ENCODE peak calls at places on chromosomes 11 and 22, in eight cellular contexts. B is hepatocyte, D is cardiac muscle cell, U is suprapubic skin, X is tibial nerve, S is colonic mucosa, O is SK-N-SH, F is K562. W is an unnamed sample.

GRCh38 chr11:120547871-120548681 is 36.5 kb downstream of the GRIK4 start:
- DNase-seq in S (peak; percentile 71), U (no peak), B (peak; percentile 90), X (peak; percentile 29), O (peak; percentile 90), F (no peak), D (peak; percentile 52), W (no peak)

GRCh38 chr11:117597083-117597482 is 199.9 kb downstream of the DSCAML1 start:
- DNase-seq in B (peak; percentile 78), D (peak; percentile 90), O (no peak), U (no peak), X (no peak), F (peak; percentile 47), S (peak; percentile 30), W (peak; percentile 30)

GRCh38 chr11:119320593-119321524 is 3.9 kb upstream of the MCAM start:
- DNase-seq in B (peak; percentile 67), U (peak; percentile 81), F (peak; percentile 83), O (no peak), S (peak; percentile 56), D (peak; percentile 65), X (no peak), W (peak; percentile 65)

GRCh38 chr11:129639300-129639699 is 176.3 kb upstream of the TMEM45B start:
- DNase-seq in F (no peak), U (no peak), X (no peak), S (no peak), O (no peak), D (no peak), B (peak; percentile 52), W (no peak)

GRCh38 chr22:41369089-41369745 is 12.5 kb upstream of the TEF start:
- DNase-seq in F (no peak), D (no peak), O (no peak), U (no peak), B (no peak), S (no peak), X (no peak), W (no peak)

GRCh38 chr22:32985899-32986772 is 72.0 kb downstream of the SYN3 start:
- DNase-seq in B (peak; percentile 91), F (peak; percentile 67), O (peak; percentile 77), X (peak; percentile 54), S (peak; percentile 79), U (peak; percentile 85), D (peak; percentile 90), W (peak; percentile 63)

GRCh38 chr11:79397252-79397651 is 43.6 kb downstream of the TENM4 start:
- DNase-seq in O (no peak), X (no peak), U (no peak), F (no peak), B (no peak), S (no peak), D (no peak), W (no peak)

GRCh38 chr11:121055076-121055475 is 31.2 kb downstream of the TBCEL start:
- DNase-seq in O (no peak), D (no peak), F (no peak), B (no peak), X (no peak), U (no peak), S (no peak), W (no peak)

GRCh38 chr11:32884770-32885384 is 7.7 kb upstream of the QSER1 start:
- DNase-seq in D (peak; percentile 9), O (no peak), U (no peak), B (peak; percentile 42), F (no peak), X (no peak), S (no peak), W (peak; percentile 39)

GRCh38 chr22:46661221-46661851 is 41.1 kb downstream of the GRAMD4 start:
- DNase-seq in F (no peak), B (no peak), X (no peak), U (no peak), S (peak; percentile 62), D (peak; percentile 40), O (peak; percentile 77), W (no peak)

GRCh38 chr11:3002346-3002745 is 10.2 kb upstream of the NAP1L4 start:
- DNase-seq in O (no peak), D (no peak), F (no peak), S (no peak), U (peak; percentile 43), X (no peak), B (no peak), W (no peak)

GRCh38 chr22:23397618-23398567 is 182.2 kb downstream of the IGLL1 start:
- DNase-seq in U (peak; percentile 74), O (no peak), B (no peak), D (no peak), X (no peak), S (no peak), F (no peak), W (no peak)

DNA sequence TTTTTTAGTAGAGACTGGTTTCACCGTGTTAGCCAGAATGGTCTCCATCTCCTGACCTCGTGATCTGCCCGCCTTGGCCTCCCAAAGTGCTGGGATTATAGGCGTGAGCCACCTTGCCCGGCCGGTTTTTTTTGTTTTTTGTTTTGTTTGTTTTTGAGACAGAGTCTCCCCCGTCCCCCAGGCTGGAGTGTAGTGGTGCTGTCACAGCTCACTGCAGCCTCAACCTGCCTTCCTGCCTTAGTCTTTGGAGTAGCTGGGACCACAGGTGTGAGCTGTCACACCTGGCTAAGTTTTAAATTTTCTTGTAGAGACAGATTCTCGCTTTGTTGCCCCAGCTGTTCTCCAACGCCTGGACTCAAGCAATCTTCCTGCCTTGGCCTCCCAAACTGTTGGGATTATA is 3.2 kb downstream of the PPIL2 start:
- DNase-seq in U (no peak), X (no peak), O (no peak), F (no peak), S (no peak), D (no peak), B (no peak), W (peak; percentile 80)
- H3K27ac ChIP-seq in U (no peak overlapping the region), X (no peak overlapping the region), O (no peak overlapping the region), F (no peak overlapping the region), S (no peak overlapping the region), D (no peak overlapping the region), B (peak overlapping the region; percentile 56), W (peak overlapping the region; percentile 71)

GRCh38 chr11:47400813-47401279 is 7.5 kb upstream of the SLC39A13 start:
- DNase-seq in S (no peak), X (no peak), B (no peak), U (no peak), O (peak; percentile 83), D (no peak), F (peak; percentile 40), W (peak; percentile 85)
- H3K4me3 ChIP-seq in S (peak overlapping the region; percentile 42), X (no peak overlapping the region), B (peak overlapping the region; percentile 40), U (peak overlapping the region; percentile 62), O (peak overlapping the region; percentile 49), D (peak overlapping the region; percentile 22), F (peak overlapping the region; percentile 43), W (peak overlapping the region; percentile 60)

GRCh38 chr22:20816559-20816958 is 42.1 kb downstream of the PI4KA start:
- DNase-seq in B (no peak), S (no peak), X (no peak), F (no peak), D (no peak), U (no peak), O (no peak), W (no peak)
- H3K27ac ChIP-seq in B (no peak overlapping the region), S (no peak overlapping the region), X (no peak overlapping the region), F (no peak overlapping the region), D (no peak overlapping the region), U (no peak overlapping the region), O (no peak overlapping the region), W (no peak overlapping the region)

GRCh38 chr11:124801014-124801413 is 808 bp upstream of the MSANTD2 start:
- DNase-seq in F (no peak), U (no peak), B (peak; percentile 30), O (peak; percentile 8), S (no peak), X (no peak), D (no peak), W (no peak)
- H3K4me3 ChIP-seq in F (peak overlapping the region; percentile 93), U (peak overlapping the region; percentile 99), B (peak overlapping the region; percentile 73), O (peak overlapping the region; percentile 70), S (peak overlapping the region; percentile 89), X (peak overlapping the region; percentile 89), D (peak overlapping the region; percentile 88), W (peak overlapping the region; percentile 94)

GRCh38 chr22:35378547-35379078 is 2.3 kb upstream of the HMOX1 start:
- DNase-seq in S (no peak), F (no peak), X (no peak), O (no peak), D (no peak), B (no peak), U (no peak), W (no peak)

GRCh38 chr22:35380013-35380412 is 883 bp upstream of the HMOX1 start:
- DNase-seq in U (no peak), B (peak; percentile 44), S (peak; percentile 61), O (no peak), D (no peak), F (no peak), X (no peak), W (no peak)

GRCh38 chr22:35379146-35379993 is 1.5 kb upstream of the HMOX1 start:
- DNase-seq in O (no peak), D (no peak), B (peak; percentile 74), X (no peak), S (peak; percentile 82), F (no peak), U (no peak), W (no peak)

GRCh38 chr22:35381424-35381772 is 502 bp downstream of the HMOX1 start:
- DNase-seq in U (no peak), X (no peak), S (no peak), B (peak; percentile 15), O (peak; percentile 40), F (no peak), D (no peak), W (no peak)

DNA sequence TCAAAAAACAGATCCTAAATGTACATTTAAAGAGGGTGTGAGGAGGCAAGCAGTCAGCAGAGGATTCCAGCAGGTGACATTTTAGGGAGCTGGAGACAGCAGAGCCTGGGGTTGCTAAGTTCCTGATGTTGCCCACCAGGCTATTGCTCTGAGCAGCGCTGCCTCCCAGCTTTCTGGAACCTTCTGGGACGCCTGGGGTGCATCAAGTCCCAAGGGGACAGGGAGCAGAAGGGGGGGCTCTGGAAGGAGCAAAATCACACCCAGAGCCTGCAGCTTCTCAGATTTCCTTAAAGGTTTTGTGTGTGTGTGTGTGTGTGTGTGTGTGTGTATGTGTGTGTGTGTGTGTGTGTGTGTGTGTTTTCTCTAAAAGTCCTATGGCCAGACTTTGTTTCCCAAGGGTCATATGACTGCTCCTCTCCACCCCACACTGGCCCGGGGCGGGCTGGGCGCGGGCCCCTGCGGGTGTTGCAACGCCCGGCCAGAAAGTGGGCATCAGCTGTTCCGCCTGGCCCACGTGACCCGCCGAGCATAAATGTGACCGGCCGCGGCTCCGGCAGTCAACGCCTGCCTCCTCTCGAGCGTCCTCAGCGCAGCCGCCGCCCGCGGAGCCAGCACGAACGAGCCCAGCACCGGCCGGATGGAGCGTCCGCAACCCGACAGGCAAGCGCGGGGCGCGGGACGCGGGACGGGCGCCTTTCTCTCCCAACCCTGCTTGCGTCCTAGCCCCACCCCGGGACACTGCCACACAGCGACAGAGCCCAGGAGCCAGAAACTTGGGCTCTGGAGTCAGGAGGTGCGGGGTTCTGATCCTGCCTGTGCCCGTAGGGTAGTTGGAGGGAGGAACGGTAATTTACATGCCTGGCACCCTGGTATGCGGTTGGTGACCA is at the start of gene HMOX1:
- DNase-seq in U (peak; percentile 97), D (peak; percentile 91), X (peak; percentile 94), S (peak; percentile 94), O (peak; percentile 92), B (peak; percentile 96), F (no peak), W (peak; percentile 51)
- H3K27ac ChIP-seq in U (peak within 1 kb of the TSS; percentile 79), D (no peak within 1 kb of the TSS), X (peak within 1 kb of the TSS; percentile 89), S (peak within 1 kb of the TSS; percentile 80), O (peak within 1 kb of the TSS; percentile 48), B (peak within 1 kb of the TSS; percentile 78), F (no peak within 1 kb of the TSS), W (no peak within 1 kb of the TSS)

W was measured in OCI-LY7.